ENCODE peak calls at places on chromosomes 13 and 19, in eight cellular contexts. One of them, this sample, is unnamed.

GRCh38 chr19:46944918-46945628 is 74.6 kb upstream of the NPAS1 start:
- DNase-seq in sciatic nerve: peak; percentile 74
- DNase-seq in neuronal stem cell: peak; percentile 69
- DNase-seq in activated T-helper 2 cell treated with anti-CD3 and anti-CD28 coated beads, Interferon-gamma antibody, Interleukin-2, Interleukin-4, amounts not matched to agents 10 μg/mL and 5 μg/mL and 100 μg/mL, durations not matched to agents 14 hours and 24 hours and 36 hours: no peak
- DNase-seq in stimulated activated CD4-positive, alpha-beta T cell treated with anti-CD3 and anti-CD28 coated beads, Interleukin-4, amount 100 ng/mL, for 24 hours: no peak
- DNase-seq in natural killer cell: no peak
- DNase-seq in endothelial cell of umbilical vein: peak; percentile 54
- DNase-seq in osteoblast: peak; percentile 66
- DNase-seq in this sample: peak; percentile 16

GRCh38 chr13:28173793-28174192 is 35.4 kb downstream of the PAN3 start:
- DNase-seq in neuronal stem cell: no peak
- DNase-seq in stimulated activated CD4-positive, alpha-beta T cell treated with anti-CD3 and anti-CD28 coated beads, Interleukin-4, amount 100 ng/mL, for 24 hours: no peak
- DNase-seq in sciatic nerve: no peak
- DNase-seq in endothelial cell of umbilical vein: no peak
- DNase-seq in natural killer cell: no peak
- DNase-seq in activated T-helper 2 cell treated with anti-CD3 and anti-CD28 coated beads, Interferon-gamma antibody, Interleukin-2, Interleukin-4, amounts not matched to agents 10 μg/mL and 5 μg/mL and 100 μg/mL, durations not matched to agents 14 hours and 24 hours and 36 hours: no peak
- DNase-seq in osteoblast: no peak
- DNase-seq in this sample: no peak

GRCh38 chr19:16614941-16615340 is 13.1 kb downstream of the MED26 start:
- DNase-seq in natural killer cell: no peak
- DNase-seq in neuronal stem cell: no peak
- DNase-seq in activated T-helper 2 cell treated with anti-CD3 and anti-CD28 coated beads, Interferon-gamma antibody, Interleukin-2, Interleukin-4, amounts not matched to agents 10 μg/mL and 5 μg/mL and 100 μg/mL, durations not matched to agents 14 hours and 24 hours and 36 hours: no peak
- DNase-seq in stimulated activated CD4-positive, alpha-beta T cell treated with anti-CD3 and anti-CD28 coated beads, Interleukin-4, amount 100 ng/mL, for 24 hours: no peak
- DNase-seq in osteoblast: peak; percentile 38
- DNase-seq in endothelial cell of umbilical vein: no peak
- DNase-seq in sciatic nerve: no peak
- DNase-seq in this sample: no peak

GRCh38 chr19:2616741-2617392 is 85.6 kb downstream of the GNG7 start:
- DNase-seq in natural killer cell: no peak
- DNase-seq in stimulated activated CD4-positive, alpha-beta T cell treated with anti-CD3 and anti-CD28 coated beads, Interleukin-4, amount 100 ng/mL, for 24 hours: no peak
- DNase-seq in osteoblast: no peak
- DNase-seq in activated T-helper 2 cell treated with anti-CD3 and anti-CD28 coated beads, Interferon-gamma antibody, Interleukin-2, Interleukin-4, amounts not matched to agents 10 μg/mL and 5 μg/mL and 100 μg/mL, durations not matched to agents 14 hours and 24 hours and 36 hours: no peak
- DNase-seq in sciatic nerve: no peak
- DNase-seq in endothelial cell of umbilical vein: no peak
- DNase-seq in neuronal stem cell: no peak
- DNase-seq in this sample: no peak

GRCh38 chr13:23777571-23777870 is 111.7 kb downstream of the MIPEP start:
- DNase-seq in osteoblast: no peak
- DNase-seq in stimulated activated CD4-positive, alpha-beta T cell treated with anti-CD3 and anti-CD28 coated beads, Interleukin-4, amount 100 ng/mL, for 24 hours: no peak
- DNase-seq in neuronal stem cell: no peak
- DNase-seq in sciatic nerve: no peak
- DNase-seq in activated T-helper 2 cell treated with anti-CD3 and anti-CD28 coated beads, Interferon-gamma antibody, Interleukin-2, Interleukin-4, amounts not matched to agents 10 μg/mL and 5 μg/mL and 100 μg/mL, durations not matched to agents 14 hours and 24 hours and 36 hours: no peak
- DNase-seq in natural killer cell: no peak
- DNase-seq in endothelial cell of umbilical vein: no peak
- DNase-seq in this sample: no peak

GRCh38 chr19:3198901-3199700 is 13.4 kb downstream of the NCLN start:
- DNase-seq in activated T-helper 2 cell treated with anti-CD3 and anti-CD28 coated beads, Interferon-gamma antibody, Interleukin-2, Interleukin-4, amounts not matched to agents 10 μg/mL and 5 μg/mL and 100 μg/mL, durations not matched to agents 14 hours and 24 hours and 36 hours: no peak
- DNase-seq in stimulated activated CD4-positive, alpha-beta T cell treated with anti-CD3 and anti-CD28 coated beads, Interleukin-4, amount 100 ng/mL, for 24 hours: no peak
- DNase-seq in natural killer cell: no peak
- DNase-seq in endothelial cell of umbilical vein: no peak
- DNase-seq in osteoblast: no peak
- DNase-seq in neuronal stem cell: no peak
- DNase-seq in sciatic nerve: no peak
- DNase-seq in this sample: no peak

GRCh38 chr13:39322836-39323585 is 280.0 kb downstream of the LHFPL6 start:
- DNase-seq in natural killer cell: no peak
- DNase-seq in endothelial cell of umbilical vein: no peak
- DNase-seq in stimulated activated CD4-positive, alpha-beta T cell treated with anti-CD3 and anti-CD28 coated beads, Interleukin-4, amount 100 ng/mL, for 24 hours: no peak
- DNase-seq in activated T-helper 2 cell treated with anti-CD3 and anti-CD28 coated beads, Interferon-gamma antibody, Interleukin-2, Interleukin-4, amounts not matched to agents 10 μg/mL and 5 μg/mL and 100 μg/mL, durations not matched to agents 14 hours and 24 hours and 36 hours: no peak
- DNase-seq in sciatic nerve: no peak
- DNase-seq in osteoblast: no peak
- DNase-seq in neuronal stem cell: no peak
- DNase-seq in this sample: no peak

GRCh38 chr13:110109910-110110309 is 197.0 kb downstream of the COL4A1 start:
- DNase-seq in sciatic nerve: no peak
- DNase-seq in stimulated activated CD4-positive, alpha-beta T cell treated with anti-CD3 and anti-CD28 coated beads, Interleukin-4, amount 100 ng/mL, for 24 hours: no peak
- DNase-seq in neuronal stem cell: no peak
- DNase-seq in endothelial cell of umbilical vein: no peak
- DNase-seq in activated T-helper 2 cell treated with anti-CD3 and anti-CD28 coated beads, Interferon-gamma antibody, Interleukin-2, Interleukin-4, amounts not matched to agents 10 μg/mL and 5 μg/mL and 100 μg/mL, durations not matched to agents 14 hours and 24 hours and 36 hours: no peak
- DNase-seq in natural killer cell: no peak
- DNase-seq in osteoblast: peak; percentile 100
- DNase-seq in this sample: no peak

GRCh38 chr19:11324079-11324661 is 15.3 kb downstream of the RAB3D start:
- DNase-seq in activated T-helper 2 cell treated with anti-CD3 and anti-CD28 coated beads, Interferon-gamma antibody, Interleukin-2, Interleukin-4, amounts not matched to agents 10 μg/mL and 5 μg/mL and 100 μg/mL, durations not matched to agents 14 hours and 24 hours and 36 hours: peak; percentile 41
- DNase-seq in neuronal stem cell: no peak
- DNase-seq in natural killer cell: peak; percentile 44
- DNase-seq in endothelial cell of umbilical vein: peak; percentile 70
- DNase-seq in sciatic nerve: peak; percentile 83
- DNase-seq in osteoblast: peak; percentile 90
- DNase-seq in stimulated activated CD4-positive, alpha-beta T cell treated with anti-CD3 and anti-CD28 coated beads, Interleukin-4, amount 100 ng/mL, for 24 hours: peak; percentile 33
- DNase-seq in this sample: no peak

GRCh38 chr19:8663920-8664670 is 33.7 kb downstream of the NFILZ start:
- DNase-seq in neuronal stem cell: no peak
- DNase-seq in natural killer cell: no peak
- DNase-seq in endothelial cell of umbilical vein: no peak
- DNase-seq in sciatic nerve: no peak
- DNase-seq in osteoblast: no peak
- DNase-seq in activated T-helper 2 cell treated with anti-CD3 and anti-CD28 coated beads, Interferon-gamma antibody, Interleukin-2, Interleukin-4, amounts not matched to agents 10 μg/mL and 5 μg/mL and 100 μg/mL, durations not matched to agents 14 hours and 24 hours and 36 hours: no peak
- DNase-seq in stimulated activated CD4-positive, alpha-beta T cell treated with anti-CD3 and anti-CD28 coated beads, Interleukin-4, amount 100 ng/mL, for 24 hours: peak; percentile 31
- DNase-seq in this sample: no peak

GRCh38 chr13:73732350-73732749 is 401.9 kb downstream of the KLF12 start:
- DNase-seq in osteoblast: no peak
- DNase-seq in sciatic nerve: no peak
- DNase-seq in activated T-helper 2 cell treated with anti-CD3 and anti-CD28 coated beads, Interferon-gamma antibody, Interleukin-2, Interleukin-4, amounts not matched to agents 10 μg/mL and 5 μg/mL and 100 μg/mL, durations not matched to agents 14 hours and 24 hours and 36 hours: no peak
- DNase-seq in neuronal stem cell: no peak
- DNase-seq in stimulated activated CD4-positive, alpha-beta T cell treated with anti-CD3 and anti-CD28 coated beads, Interleukin-4, amount 100 ng/mL, for 24 hours: no peak
- DNase-seq in endothelial cell of umbilical vein: no peak
- DNase-seq in natural killer cell: no peak
- DNase-seq in this sample: no peak

GRCh38 chr19:17103177-17103576 is 27.6 kb downstream of the MYO9B start:
- DNase-seq in natural killer cell: no peak
- DNase-seq in sciatic nerve: no peak
- DNase-seq in endothelial cell of umbilical vein: peak; percentile 42
- DNase-seq in neuronal stem cell: no peak
- DNase-seq in activated T-helper 2 cell treated with anti-CD3 and anti-CD28 coated beads, Interferon-gamma antibody, Interleukin-2, Interleukin-4, amounts not matched to agents 10 μg/mL and 5 μg/mL and 100 μg/mL, durations not matched to agents 14 hours and 24 hours and 36 hours: no peak
- DNase-seq in stimulated activated CD4-positive, alpha-beta T cell treated with anti-CD3 and anti-CD28 coated beads, Interleukin-4, amount 100 ng/mL, for 24 hours: no peak
- DNase-seq in osteoblast: peak; percentile 91
- DNase-seq in this sample: peak; percentile 41

GRCh38 chr19:23957660-23958281 is 43.1 kb downstream of the ZNF726 start:
- DNase-seq in osteoblast: peak; percentile 26
- DNase-seq in natural killer cell: no peak
- DNase-seq in stimulated activated CD4-positive, alpha-beta T cell treated with anti-CD3 and anti-CD28 coated beads, Interleukin-4, amount 100 ng/mL, for 24 hours: no peak
- DNase-seq in endothelial cell of umbilical vein: no peak
- DNase-seq in neuronal stem cell: no peak
- DNase-seq in sciatic nerve: no peak
- DNase-seq in activated T-helper 2 cell treated with anti-CD3 and anti-CD28 coated beads, Interferon-gamma antibody, Interleukin-2, Interleukin-4, amounts not matched to agents 10 μg/mL and 5 μg/mL and 100 μg/mL, durations not matched to agents 14 hours and 24 hours and 36 hours: no peak
- DNase-seq in this sample: no peak

GRCh38 chr19:47644743-47645499 is 36.0 kb downstream of the BICRA start:
- DNase-seq in endothelial cell of umbilical vein: no peak
- DNase-seq in sciatic nerve: no peak
- DNase-seq in stimulated activated CD4-positive, alpha-beta T cell treated with anti-CD3 and anti-CD28 coated beads, Interleukin-4, amount 100 ng/mL, for 24 hours: no peak
- DNase-seq in natural killer cell: no peak
- DNase-seq in osteoblast: no peak
- DNase-seq in neuronal stem cell: no peak
- DNase-seq in activated T-helper 2 cell treated with anti-CD3 and anti-CD28 coated beads, Interferon-gamma antibody, Interleukin-2, Interleukin-4, amounts not matched to agents 10 μg/mL and 5 μg/mL and 100 μg/mL, durations not matched to agents 14 hours and 24 hours and 36 hours: no peak
- DNase-seq in this sample: no peak

GRCh38 chr13:44417446-44417845 is 43.8 kb downstream of the SERP2 start:
- DNase-seq in activated T-helper 2 cell treated with anti-CD3 and anti-CD28 coated beads, Interferon-gamma antibody, Interleukin-2, Interleukin-4, amounts not matched to agents 10 μg/mL and 5 μg/mL and 100 μg/mL, durations not matched to agents 14 hours and 24 hours and 36 hours: no peak
- DNase-seq in stimulated activated CD4-positive, alpha-beta T cell treated with anti-CD3 and anti-CD28 coated beads, Interleukin-4, amount 100 ng/mL, for 24 hours: no peak
- DNase-seq in neuronal stem cell: no peak
- DNase-seq in natural killer cell: no peak
- DNase-seq in endothelial cell of umbilical vein: no peak
- DNase-seq in osteoblast: no peak
- DNase-seq in sciatic nerve: no peak
- DNase-seq in this sample: no peak

GRCh38 chr19:29622191-29623070 is 16.3 kb downstream of the POP4 start:
- DNase-seq in neuronal stem cell: no peak
- DNase-seq in osteoblast: no peak
- DNase-seq in endothelial cell of umbilical vein: no peak
- DNase-seq in sciatic nerve: no peak
- DNase-seq in natural killer cell: peak; percentile 46
- DNase-seq in activated T-helper 2 cell treated with anti-CD3 and anti-CD28 coated beads, Interferon-gamma antibody, Interleukin-2, Interleukin-4, amounts not matched to agents 10 μg/mL and 5 μg/mL and 100 μg/mL, durations not matched to agents 14 hours and 24 hours and 36 hours: no peak
- DNase-seq in stimulated activated CD4-positive, alpha-beta T cell treated with anti-CD3 and anti-CD28 coated beads, Interleukin-4, amount 100 ng/mL, for 24 hours: peak; percentile 19
- DNase-seq in this sample: no peak

GRCh38 chr13:30776661-30777060 is 41.3 kb downstream of the ALOX5AP start:
- DNase-seq in endothelial cell of umbilical vein: no peak
- DNase-seq in activated T-helper 2 cell treated with anti-CD3 and anti-CD28 coated beads, Interferon-gamma antibody, Interleukin-2, Interleukin-4, amounts not matched to agents 10 μg/mL and 5 μg/mL and 100 μg/mL, durations not matched to agents 14 hours and 24 hours and 36 hours: no peak
- DNase-seq in stimulated activated CD4-positive, alpha-beta T cell treated with anti-CD3 and anti-CD28 coated beads, Interleukin-4, amount 100 ng/mL, for 24 hours: no peak
- DNase-seq in neuronal stem cell: no peak
- DNase-seq in osteoblast: no peak
- DNase-seq in natural killer cell: no peak
- DNase-seq in sciatic nerve: no peak
- DNase-seq in this sample: no peak

GRCh38 chr13:110403721-110404120 is 96.6 kb downstream of the COL4A2 start:
- DNase-seq in endothelial cell of umbilical vein: no peak
- DNase-seq in osteoblast: no peak
- DNase-seq in sciatic nerve: no peak
- DNase-seq in stimulated activated CD4-positive, alpha-beta T cell treated with anti-CD3 and anti-CD28 coated beads, Interleukin-4, amount 100 ng/mL, for 24 hours: no peak
- DNase-seq in neuronal stem cell: no peak
- DNase-seq in activated T-helper 2 cell treated with anti-CD3 and anti-CD28 coated beads, Interferon-gamma antibody, Interleukin-2, Interleukin-4, amounts not matched to agents 10 μg/mL and 5 μg/mL and 100 μg/mL, durations not matched to agents 14 hours and 24 hours and 36 hours: no peak
- DNase-seq in natural killer cell: no peak
- DNase-seq in this sample: no peak

GRCh38 chr19:13195678-13196077 is 45.5 kb downstream of the IER2 start:
- DNase-seq in sciatic nerve: no peak
- DNase-seq in endothelial cell of umbilical vein: no peak
- DNase-seq in natural killer cell: no peak
- DNase-seq in stimulated activated CD4-positive, alpha-beta T cell treated with anti-CD3 and anti-CD28 coated beads, Interleukin-4, amount 100 ng/mL, for 24 hours: peak; percentile 65
- DNase-seq in neuronal stem cell: no peak
- DNase-seq in osteoblast: peak; percentile 76
- DNase-seq in activated T-helper 2 cell treated with anti-CD3 and anti-CD28 coated beads, Interferon-gamma antibody, Interleukin-2, Interleukin-4, amounts not matched to agents 10 μg/mL and 5 μg/mL and 100 μg/mL, durations not matched to agents 14 hours and 24 hours and 36 hours: peak; percentile 33
- DNase-seq in this sample: peak; percentile 87

GRCh38 chr19:45668342-45668871 is 386 bp downstream of the GIPR start:
- DNase-seq in natural killer cell: peak; percentile 35
- DNase-seq in osteoblast: peak; percentile 51
- DNase-seq in endothelial cell of umbilical vein: no peak
- DNase-seq in neuronal stem cell: no peak
- DNase-seq in activated T-helper 2 cell treated with anti-CD3 and anti-CD28 coated beads, Interferon-gamma antibody, Interleukin-2, Interleukin-4, amounts not matched to agents 10 μg/mL and 5 μg/mL and 100 μg/mL, durations not matched to agents 14 hours and 24 hours and 36 hours: peak; percentile 25
- DNase-seq in stimulated activated CD4-positive, alpha-beta T cell treated with anti-CD3 and anti-CD28 coated beads, Interleukin-4, amount 100 ng/mL, for 24 hours: peak; percentile 26
- DNase-seq in sciatic nerve: no peak
- DNase-seq in this sample: no peak

GRCh38 chr19:49459388-49459787 is 6.4 kb downstream of the ALDH16A1 start:
- DNase-seq in endothelial cell of umbilical vein: no peak
- DNase-seq in activated T-helper 2 cell treated with anti-CD3 and anti-CD28 coated beads, Interferon-gamma antibody, Interleukin-2, Interleukin-4, amounts not matched to agents 10 μg/mL and 5 μg/mL and 100 μg/mL, durations not matched to agents 14 hours and 24 hours and 36 hours: no peak
- DNase-seq in neuronal stem cell: no peak
- DNase-seq in sciatic nerve: no peak
- DNase-seq in osteoblast: peak; percentile 55
- DNase-seq in natural killer cell: no peak
- DNase-seq in stimulated activated CD4-positive, alpha-beta T cell treated with anti-CD3 and anti-CD28 coated beads, Interleukin-4, amount 100 ng/mL, for 24 hours: no peak
- DNase-seq in this sample: no peak

GRCh38 chr13:79802389-79803140 is 321.6 kb downstream of the NDFIP2 start:
- DNase-seq in sciatic nerve: no peak
- DNase-seq in natural killer cell: no peak
- DNase-seq in neuronal stem cell: no peak
- DNase-seq in stimulated activated CD4-positive, alpha-beta T cell treated with anti-CD3 and anti-CD28 coated beads, Interleukin-4, amount 100 ng/mL, for 24 hours: no peak
- DNase-seq in endothelial cell of umbilical vein: no peak
- DNase-seq in activated T-helper 2 cell treated with anti-CD3 and anti-CD28 coated beads, Interferon-gamma antibody, Interleukin-2, Interleukin-4, amounts not matched to agents 10 μg/mL and 5 μg/mL and 100 μg/mL, durations not matched to agents 14 hours and 24 hours and 36 hours: no peak
- DNase-seq in osteoblast: no peak
- DNase-seq in this sample: no peak

GRCh38 chr19:10418281-10419199 is 1.8 kb upstream of the PDE4A start:
- DNase-seq in stimulated activated CD4-positive, alpha-beta T cell treated with anti-CD3 and anti-CD28 coated beads, Interleukin-4, amount 100 ng/mL, for 24 hours: no peak
- DNase-seq in natural killer cell: no peak
- DNase-seq in osteoblast: peak; percentile 90
- DNase-seq in neuronal stem cell: peak; percentile 62
- DNase-seq in endothelial cell of umbilical vein: no peak
- DNase-seq in activated T-helper 2 cell treated with anti-CD3 and anti-CD28 coated beads, Interferon-gamma antibody, Interleukin-2, Interleukin-4, amounts not matched to agents 10 μg/mL and 5 μg/mL and 100 μg/mL, durations not matched to agents 14 hours and 24 hours and 36 hours: no peak
- DNase-seq in sciatic nerve: no peak
- DNase-seq in this sample: no peak

GRCh38 chr19:13156968-13157882 is 7.0 kb downstream of the IER2 start:
- DNase-seq in sciatic nerve: no peak
- DNase-seq in osteoblast: peak; percentile 54
- DNase-seq in activated T-helper 2 cell treated with anti-CD3 and anti-CD28 coated beads, Interferon-gamma antibody, Interleukin-2, Interleukin-4, amounts not matched to agents 10 μg/mL and 5 μg/mL and 100 μg/mL, durations not matched to agents 14 hours and 24 hours and 36 hours: peak; percentile 27
- DNase-seq in neuronal stem cell: no peak
- DNase-seq in natural killer cell: no peak
- DNase-seq in endothelial cell of umbilical vein: peak; percentile 24
- DNase-seq in stimulated activated CD4-positive, alpha-beta T cell treated with anti-CD3 and anti-CD28 coated beads, Interleukin-4, amount 100 ng/mL, for 24 hours: peak; percentile 41
- DNase-seq in this sample: no peak

GRCh38 chr19:54351474-54351873 is 12.5 kb upstream of the LILRA4 start:
- DNase-seq in neuronal stem cell: no peak
- DNase-seq in sciatic nerve: no peak
- DNase-seq in natural killer cell: no peak
- DNase-seq in activated T-helper 2 cell treated with anti-CD3 and anti-CD28 coated beads, Interferon-gamma antibody, Interleukin-2, Interleukin-4, amounts not matched to agents 10 μg/mL and 5 μg/mL and 100 μg/mL, durations not matched to agents 14 hours and 24 hours and 36 hours: no peak
- DNase-seq in stimulated activated CD4-positive, alpha-beta T cell treated with anti-CD3 and anti-CD28 coated beads, Interleukin-4, amount 100 ng/mL, for 24 hours: no peak
- DNase-seq in endothelial cell of umbilical vein: no peak
- DNase-seq in osteoblast: no peak
- DNase-seq in this sample: no peak

GRCh38 chr19:2252481-2253105 is 3.5 kb downstream of the AMH start:
- DNase-seq in natural killer cell: no peak
- DNase-seq in neuronal stem cell: no peak
- DNase-seq in activated T-helper 2 cell treated with anti-CD3 and anti-CD28 coated beads, Interferon-gamma antibody, Interleukin-2, Interleukin-4, amounts not matched to agents 10 μg/mL and 5 μg/mL and 100 μg/mL, durations not matched to agents 14 hours and 24 hours and 36 hours: no peak
- DNase-seq in sciatic nerve: no peak
- DNase-seq in endothelial cell of umbilical vein: no peak
- DNase-seq in stimulated activated CD4-positive, alpha-beta T cell treated with anti-CD3 and anti-CD28 coated beads, Interleukin-4, amount 100 ng/mL, for 24 hours: peak; percentile 10
- DNase-seq in osteoblast: peak; percentile 94
- DNase-seq in this sample: no peak

GRCh38 chr13:26895081-26895807 is 134.7 kb upstream of the GPR12 start:
- DNase-seq in activated T-helper 2 cell treated with anti-CD3 and anti-CD28 coated beads, Interferon-gamma antibody, Interleukin-2, Interleukin-4, amounts not matched to agents 10 μg/mL and 5 μg/mL and 100 μg/mL, durations not matched to agents 14 hours and 24 hours and 36 hours: no peak
- DNase-seq in neuronal stem cell: no peak
- DNase-seq in osteoblast: peak; percentile 31
- DNase-seq in stimulated activated CD4-positive, alpha-beta T cell treated with anti-CD3 and anti-CD28 coated beads, Interleukin-4, amount 100 ng/mL, for 24 hours: no peak
- DNase-seq in sciatic nerve: no peak
- DNase-seq in natural killer cell: no peak
- DNase-seq in endothelial cell of umbilical vein: no peak
- DNase-seq in this sample: no peak

This sample was measured in iPS DF 6.9.